ENCODE peak calls at places on chromosomes 1 and 21, in four cellular contexts. Z is mucosa of descending colon, B is HCT116, T is aorta. A is an unnamed sample.
A peak's percentile ranks its signal among the peaks of the same experiment; 100 is the strongest.

GRCh38 chr1:27505420-27505680 is 15.4 kb upstream of the WASF2 start:
- DNase-seq in Z (no peak), B (no peak), T (no peak), A (no peak)

GRCh38 chr1:40915581-40915980 is 53.4 kb upstream of the CITED4 start:
- DNase-seq in Z (no peak), B (no peak), T (no peak), A (no peak)

GRCh38 chr21:39640754-39641153 is 28.0 kb downstream of the B3GALT5 start:
- DNase-seq in B (no peak), T (no peak), Z (no peak), A (no peak)

GRCh38 chr1:153470707-153471106 is 10.3 kb upstream of the S100A7 start:
- DNase-seq in T (no peak), B (no peak), Z (no peak), A (no peak)

GRCh38 chr21:44090332-44090731 is 16.9 kb upstream of the PWP2 start:
- DNase-seq in B (no peak), Z (peak; percentile 90), T (peak; percentile 58), A (no peak)

GRCh38 chr1:208501542-208501941 is 257.4 kb upstream of the PLXNA2 start:
- DNase-seq in Z (no peak), T (no peak), B (no peak), A (no peak)

GRCh38 chr1:57406428-57406827 is 17.4 kb downstream of the DAB1 start:
- DNase-seq in T (no peak), B (no peak), Z (no peak), A (no peak)

GRCh38 chr1:36436820-36437219 is 13.4 kb downstream of the OSCP1 start:
- DNase-seq in T (no peak), B (peak; percentile 75), Z (no peak), A (no peak)

GRCh38 chr1:184802739-184803492 is 48.3 kb upstream of the EDEM3 start:
- DNase-seq in B (no peak), T (no peak), Z (no peak), A (no peak)

DNA sequence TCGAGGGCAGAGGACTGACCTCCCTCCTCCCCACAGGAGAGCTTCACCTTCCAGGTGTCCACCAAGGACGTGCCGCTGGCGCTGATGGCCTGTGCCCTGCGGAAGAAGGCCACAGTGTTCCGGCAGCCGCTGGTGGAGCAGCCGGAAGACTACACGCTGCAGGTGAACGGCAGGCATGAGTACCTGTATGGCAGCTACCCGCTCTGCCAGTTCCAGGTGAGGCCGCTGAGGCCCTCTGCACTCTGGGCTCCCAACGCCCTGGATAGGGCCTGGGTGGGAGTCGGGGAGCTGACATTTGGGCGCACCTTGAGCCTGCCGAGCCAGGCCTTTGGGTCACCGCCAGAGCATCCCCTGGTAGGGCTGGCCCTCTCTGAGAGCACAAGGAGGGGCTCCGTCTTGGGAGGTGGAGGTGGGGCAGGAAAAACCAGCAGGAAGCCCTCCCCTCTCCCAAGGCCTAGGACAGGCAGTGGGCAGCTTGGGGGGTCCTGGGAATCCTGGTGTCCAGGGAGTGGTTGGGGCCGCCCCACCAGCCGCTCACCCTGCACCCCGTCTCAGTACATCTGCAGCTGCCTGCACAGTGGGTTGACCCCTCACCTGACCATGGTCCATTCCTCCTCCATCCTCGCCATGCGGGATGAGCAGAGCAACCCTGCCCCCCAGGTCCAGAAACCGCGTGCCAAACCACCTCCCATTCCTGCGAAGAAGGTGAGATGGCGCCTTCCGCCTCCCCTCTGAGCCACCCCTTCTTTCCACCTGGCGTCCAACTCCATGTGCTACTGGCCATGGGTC is 65.1 kb downstream of the PIK3CD start:
- DNase-seq in B (no peak), Z (no peak), T (no peak), A (no peak)
- H3K4me3 ChIP-seq in B (no peak overlapping the region), Z (no peak overlapping the region), T (no peak overlapping the region), A (no peak overlapping the region)

DNA sequence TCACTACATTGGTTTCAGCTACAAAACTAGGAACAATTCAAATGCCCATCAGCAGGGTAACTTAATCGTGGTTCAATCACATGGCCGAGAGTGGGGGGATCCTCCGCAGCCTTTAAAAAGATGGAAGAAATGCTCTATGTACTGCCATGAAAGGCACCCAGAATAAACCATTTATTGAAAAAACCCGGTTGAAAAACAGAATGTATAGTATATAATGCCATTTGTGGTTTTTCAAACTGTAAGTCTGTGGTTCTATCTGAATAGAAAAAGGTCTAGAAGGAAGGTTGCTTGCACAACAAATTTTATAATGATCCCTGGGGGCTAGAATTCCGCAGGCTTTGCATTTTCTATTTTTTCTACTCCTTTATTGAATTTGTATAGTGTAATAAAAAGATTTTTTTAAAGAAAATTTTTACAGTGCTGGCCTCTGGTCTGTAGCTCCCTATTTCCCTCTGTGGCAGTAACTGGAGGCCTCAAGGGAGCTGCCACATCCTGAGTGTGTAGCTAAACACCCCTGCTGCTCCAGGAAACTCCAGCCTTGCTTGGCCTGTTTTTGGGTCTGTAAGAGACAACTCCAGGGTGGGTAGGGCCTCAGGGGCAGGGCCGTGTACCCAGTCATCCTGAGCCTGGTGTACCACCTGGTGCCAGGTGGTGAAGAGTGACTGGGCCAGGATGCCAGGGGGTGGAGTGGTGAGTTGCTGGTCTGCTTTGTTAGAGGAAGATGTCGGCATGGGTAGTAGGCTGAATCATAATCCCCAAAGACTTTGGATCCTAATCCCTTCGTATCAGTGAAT is 51.5 kb upstream of the EPS8L3 start:
- DNase-seq in T (no peak), Z (no peak), B (no peak), A (no peak)
- H3K4me3 ChIP-seq in T (no peak overlapping the region), Z (no peak overlapping the region), B (no peak overlapping the region), A (no peak overlapping the region)

GRCh38 chr1:54161495-54162168 is 8.8 kb upstream of the CDCP2 start:
- DNase-seq in B (no peak), T (no peak), Z (peak; percentile 24), A (no peak)

GRCh38 chr1:54158071-54158470 is 5.3 kb upstream of the CDCP2 start:
- DNase-seq in Z (peak; percentile 44), T (no peak), B (peak; percentile 41), A (no peak)

GRCh38 chr1:54159733-54160316 is 7.0 kb upstream of the CDCP2 start:
- DNase-seq in B (no peak), Z (no peak), T (peak; percentile 25), A (no peak)

GRCh38 chr1:54163051-54163450 is 10.3 kb upstream of the CDCP2 start:
- DNase-seq in T (no peak), B (no peak), Z (peak; percentile 59), A (no peak)

DNA sequence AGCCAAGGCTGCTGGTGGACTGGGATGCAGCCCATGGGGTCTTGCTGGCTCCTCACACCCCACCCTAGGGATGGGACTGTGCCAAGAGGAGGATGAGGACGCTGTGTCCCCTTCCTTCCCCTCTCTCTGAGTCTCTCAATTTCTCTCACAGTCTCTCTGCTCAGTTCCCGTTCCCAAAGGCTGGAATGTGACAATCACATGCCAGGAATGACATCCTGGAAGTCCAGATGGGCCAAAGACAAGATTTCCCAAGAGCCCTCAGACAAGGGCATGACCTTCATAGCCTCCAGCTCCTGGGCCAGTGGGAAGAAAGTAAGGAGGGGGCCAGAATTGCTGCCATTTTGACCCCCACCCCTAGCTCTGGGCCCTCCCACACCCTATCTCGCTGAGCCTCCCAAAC is 7.6 kb upstream of the CDCP2 start:
- DNase-seq in B (no peak), Z (no peak), T (no peak), A (no peak)
- H3K4me3 ChIP-seq in B (no peak overlapping the region), Z (no peak overlapping the region), T (no peak overlapping the region), A (no peak overlapping the region)

GRCh38 chr1:159173303-159173702 is 1.9 kb downstream of the CADM3 start:
- DNase-seq in B (no peak), T (no peak), Z (no peak), A (no peak)
- H3K4me3 ChIP-seq in B (no peak overlapping the region), T (no peak overlapping the region), Z (no peak overlapping the region), A (no peak overlapping the region)